ENCODE peak calls at places on chromosome 3, in nine cellular contexts. J is GM20000, V is GM12865, U is esophagus squamous epithelium, B is lower leg skin, W is psoas muscle, Y is fibroblast of mammary gland, T is brain microvascular endothelial cell, P is cardiac muscle cell. M is an unnamed sample.

GRCh38 chr3:16127257-16127656 is 47.2 kb upstream of the GALNT15 start:
- DNase-seq in J (no peak), Y (no peak), B (no peak), U (no peak), V (no peak), P (no peak), W (no peak), T (no peak), M (no peak)

GRCh38 chr3:177946965-177947364 is 589.3 kb upstream of the KCNMB2 start:
- DNase-seq in U (no peak), W (no peak), Y (peak), B (no peak), V (no peak), T (no peak), P (no peak), J (no peak), M (no peak)

GRCh38 chr3:69357196-69357595 is 28.7 kb downstream of the FRMD4B start:
- DNase-seq in T (no peak), U (no peak), J (no peak), W (no peak), B (no peak), V (no peak), Y (peak), P (no peak), M (no peak)

GRCh38 chr3:107241217-107241616 is 136.0 kb upstream of the CCDC54 start:
- DNase-seq in T (no peak), J (no peak), U (no peak), W (peak), Y (peak), V (peak), P (peak), B (peak), M (peak)

GRCh38 chr3:19937459-19938362 is 3.7 kb upstream of the EFHB start:
- DNase-seq in P (no peak), V (no peak), W (no peak), B (no peak), Y (no peak), J (no peak), T (peak), U (no peak), M (no peak)

GRCh38 chr3:108914774-108915641 is 38.7 kb downstream of the GUCA1C start:
- DNase-seq in V (peak), Y (peak), P (peak), B (peak), U (no peak), J (peak), W (no peak), T (peak), M (peak)

GRCh38 chr3:98954242-98954641 is 52.7 kb upstream of the DCBLD2 start:
- DNase-seq in Y (peak), V (no peak), W (no peak), B (no peak), P (no peak), J (no peak), U (no peak), T (no peak), M (no peak)

GRCh38 chr3:16504242-16504641 is 9.3 kb downstream of the RFTN1 start:
- DNase-seq in P (no peak), U (no peak), J (peak), V (peak), B (no peak), T (no peak), Y (peak), W (no peak), M (no peak)

GRCh38 chr3:17678116-17678741 is 64.2 kb downstream of the TBC1D5 start:
- DNase-seq in U (no peak), B (no peak), W (no peak), Y (peak), T (peak), P (no peak), V (no peak), J (peak), M (no peak)

GRCh38 chr3:31420311-31420710 is 112.4 kb upstream of the STT3B start:
- DNase-seq in V (no peak), Y (no peak), W (no peak), B (no peak), U (no peak), T (no peak), J (no peak), P (no peak), M (no peak)

GRCh38 chr3:168624892-168625291 is 529.2 kb upstream of the GOLIM4 start:
- DNase-seq in T (no peak), U (no peak), J (no peak), P (peak), W (no peak), B (no peak), Y (no peak), V (no peak), M (no peak)

GRCh38 chr3:37163262-37164020 is 10.9 kb downstream of the LRRFIP2 start:
- DNase-seq in W (no peak), J (no peak), T (peak), B (no peak), P (no peak), V (peak), Y (peak), U (no peak), M (no peak)

GRCh38 chr3:148903022-148903442 is 37.9 kb downstream of the CPA3 start:
- DNase-seq in J (no peak), V (no peak), Y (peak), U (no peak), T (no peak), W (no peak), P (no peak), B (no peak), M (no peak)

GRCh38 chr3:42515391-42515916 is 13.0 kb downstream of the VIPR1 start:
- DNase-seq in V (no peak), J (no peak), U (no peak), B (peak), P (no peak), W (no peak), T (no peak), Y (no peak), M (no peak)

GRCh38 chr3:126392246-126392645 is 2.5 kb upstream of the CFAP100 start:
- DNase-seq in Y (no peak), J (no peak), P (no peak), W (no peak), B (no peak), V (no peak), U (no peak), T (no peak), M (no peak)

GRCh38 chr3:103803787-103804186 is 1369.0 kb downstream of the ZPLD1 start:
- DNase-seq in B (no peak), J (no peak), P (no peak), U (no peak), W (no peak), Y (no peak), T (no peak), V (no peak), M (no peak)

GRCh38 chr3:107664614-107665013 is 141.9 kb downstream of the BBX start:
- DNase-seq in B (no peak), W (no peak), T (no peak), J (no peak), P (no peak), V (no peak), Y (no peak), U (no peak), M (no peak)

GRCh38 chr3:157559401-157559800 is 56.2 kb upstream of the VEPH1 start:
- DNase-seq in J (no peak), B (no peak), P (no peak), T (no peak), Y (peak), V (no peak), W (no peak), U (no peak), M (no peak)

GRCh38 chr3:137998121-137998520 is 11.8 kb upstream of the CLDN18 start:
- DNase-seq in T (no peak), Y (no peak), W (no peak), U (no peak), V (no peak), B (no peak), P (no peak), J (no peak), M (no peak)

GRCh38 chr3:100954990-100955389 is 38.2 kb downstream of the ABI3BP start:
- DNase-seq in P (no peak), V (no peak), U (no peak), J (no peak), B (peak), W (peak), Y (peak), T (peak), M (no peak)

GRCh38 chr3:158766364-158766763 is 34.1 kb upstream of the RARRES1 start:
- DNase-seq in V (no peak), P (no peak), Y (no peak), B (no peak), U (no peak), T (no peak), J (no peak), W (no peak), M (no peak)

GRCh38 chr3:112761062-112761638 is 85.5 kb downstream of the CD200R1L start:
- DNase-seq in T (peak), B (no peak), P (no peak), Y (peak), V (no peak), J (no peak), U (no peak), W (no peak), M (no peak)

GRCh38 chr3:58386966-58387365 is 46.7 kb downstream of the PDHB start:
- DNase-seq in W (no peak), P (peak), V (no peak), U (no peak), J (no peak), T (peak), B (peak), Y (peak), M (no peak)

GRCh38 chr3:68249265-68249664 is 594.9 kb upstream of the SUCLG2 start:
- DNase-seq in B (no peak), T (no peak), Y (no peak), W (no peak), U (no peak), J (no peak), V (peak), P (no peak), M (no peak)

GRCh38 chr3:72270072-72270611 is 485.2 kb upstream of the PROK2 start:
- DNase-seq in T (peak), J (peak), W (peak), Y (peak), B (peak), U (peak), P (peak), V (peak), M (no peak)

GRCh38 chr3:101954361-101954760 is 105.0 kb downstream of the NFKBIZ start:
- DNase-seq in J (no peak), V (no peak), B (no peak), W (no peak), U (no peak), Y (no peak), P (no peak), T (no peak), M (no peak)

GRCh38 chr3:117820900-117821299 is 1111.3 kb downstream of the TUSC7 start:
- DNase-seq in T (no peak), V (no peak), J (no peak), B (no peak), U (no peak), Y (peak), W (no peak), P (no peak), M (no peak)

GRCh38 chr3:111961461-111962269 is 17.2 kb upstream of the ABHD10 start:
- DNase-seq in T (no peak), V (no peak), Y (peak), U (no peak), B (no peak), P (peak), W (no peak), J (no peak), M (no peak)

GRCh38 chr3:85020828-85021227 is 62.0 kb downstream of the CADM2 start:
- DNase-seq in J (no peak), W (no peak), V (no peak), U (no peak), Y (no peak), P (no peak), B (no peak), T (no peak), M (no peak)

GRCh38 chr3:1019157-1019556 is 73.7 kb upstream of the CNTN6 start:
- DNase-seq in T (no peak), J (no peak), V (no peak), W (no peak), P (no peak), U (no peak), Y (no peak), B (no peak), M (no peak)

GRCh38 chr3:8186213-8186612 is 315.4 kb upstream of the LMCD1 start:
- DNase-seq in W (no peak), B (no peak), U (no peak), V (no peak), J (no peak), P (no peak), T (no peak), Y (no peak), M (no peak)

GRCh38 chr3:21839181-21839580 is 88.2 kb upstream of the ZNF385D start:
- DNase-seq in Y (peak), U (no peak), V (no peak), T (no peak), B (no peak), W (no peak), J (no peak), P (no peak), M (no peak)

GRCh38 chr3:21835266-21835665 is 84.3 kb upstream of the ZNF385D start:
- DNase-seq in U (no peak), J (no peak), T (no peak), V (no peak), B (no peak), W (no peak), P (no peak), Y (peak), M (no peak)

DNA sequence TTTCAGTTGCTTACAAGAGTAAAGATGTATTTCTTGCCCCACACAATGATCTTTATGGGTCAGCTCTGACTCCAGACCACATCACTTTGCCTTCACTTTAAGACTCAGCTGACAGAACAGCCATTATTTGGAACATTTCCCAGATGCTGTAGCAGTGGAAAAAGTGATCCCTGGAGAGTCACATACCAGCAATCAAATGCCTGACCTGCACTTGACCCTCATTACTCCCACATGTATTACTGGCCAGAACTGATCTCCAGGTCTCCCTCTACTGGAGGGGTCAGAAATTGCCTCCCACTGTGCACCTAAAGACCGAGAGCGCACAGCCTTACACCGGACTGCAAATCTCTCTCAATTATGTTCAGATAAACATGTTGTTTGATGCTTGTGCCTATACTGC is 88.6 kb upstream of the ZNF385D start:
- DNase-seq in V (peak), T (peak), U (no peak), P (peak), W (no peak), B (no peak), J (no peak), Y (peak), M (peak)
- TF ChIP-seq CTCF in V (peak), T (peak), U (no peak), P (peak), W (peak), B (no peak), J (no peak), Y (peak), M (peak)

GRCh38 chr3:151426337-151426648 is 34.6 kb downstream of the IGSF10 start:
- DNase-seq in W (no peak), J (peak), T (no peak), B (no peak), Y (no peak), P (no peak), V (peak), U (no peak), M (no peak)
- TF ChIP-seq CTCF in W (no peak), J (no peak), T (peak), B (no peak), Y (no peak), P (peak), V (peak), U (no peak), M (no peak)

GRCh38 chr3:189786479-189787064 is 155.4 kb downstream of the TP63 start:
- DNase-seq in J (no peak), W (no peak), V (no peak), B (no peak), Y (no peak), P (no peak), T (no peak), U (no peak), M (no peak)
- TF ChIP-seq CTCF in J (no peak), W (no peak), V (no peak), B (no peak), Y (peak), P (peak), T (no peak), U (no peak), M (peak)

DNA sequence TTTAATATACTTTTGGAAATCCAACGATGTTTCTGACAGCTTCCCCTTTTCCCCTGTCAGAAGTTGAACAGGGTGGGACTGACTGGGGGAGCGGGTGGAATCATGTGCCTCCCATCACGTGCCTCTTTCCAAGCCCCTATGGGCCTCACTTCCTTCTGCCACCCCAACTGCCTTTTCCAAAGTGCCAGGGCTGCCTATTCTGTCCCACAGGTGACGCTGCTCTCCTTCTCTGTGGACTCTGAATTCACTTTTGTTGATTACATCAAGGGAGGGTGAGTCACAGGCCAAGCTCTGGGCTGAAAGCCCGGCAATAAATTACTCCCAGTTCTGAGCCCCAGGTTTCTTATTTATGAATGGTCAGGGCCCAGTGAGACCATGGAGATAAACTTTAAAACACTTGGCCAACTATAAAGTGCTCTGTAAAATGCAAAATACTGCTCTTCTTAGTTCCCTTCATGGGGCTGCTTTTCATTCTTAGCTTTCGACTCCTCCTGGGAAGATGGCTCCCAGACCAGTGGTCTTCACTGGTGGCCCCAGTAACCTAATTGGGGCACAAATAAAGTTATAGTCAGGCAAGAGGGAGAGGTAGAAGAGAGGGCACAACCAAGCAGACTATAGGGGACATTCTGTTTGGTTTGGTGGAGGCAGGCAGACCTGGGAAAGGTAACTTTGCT is 12.3 kb downstream of the CPNE9 start:
- DNase-seq in U (no peak), T (peak), W (peak), B (peak), P (no peak), V (no peak), J (no peak), Y (peak), M (no peak)
- TF ChIP-seq CTCF in U (peak), T (peak), W (peak), B (no peak), P (peak), V (peak), J (no peak), Y (peak), M (no peak)

GRCh38 chr3:179653106-179653776 is 401 bp downstream of the USP13 start:
- DNase-seq in V (peak), W (peak), T (peak), J (peak), Y (peak), P (peak), U (no peak), B (peak), M (peak)
- TF ChIP-seq CTCF in V (no peak), W (no peak), T (no peak), J (no peak), Y (no peak), P (no peak), U (no peak), B (no peak), M (no peak)

DNA sequence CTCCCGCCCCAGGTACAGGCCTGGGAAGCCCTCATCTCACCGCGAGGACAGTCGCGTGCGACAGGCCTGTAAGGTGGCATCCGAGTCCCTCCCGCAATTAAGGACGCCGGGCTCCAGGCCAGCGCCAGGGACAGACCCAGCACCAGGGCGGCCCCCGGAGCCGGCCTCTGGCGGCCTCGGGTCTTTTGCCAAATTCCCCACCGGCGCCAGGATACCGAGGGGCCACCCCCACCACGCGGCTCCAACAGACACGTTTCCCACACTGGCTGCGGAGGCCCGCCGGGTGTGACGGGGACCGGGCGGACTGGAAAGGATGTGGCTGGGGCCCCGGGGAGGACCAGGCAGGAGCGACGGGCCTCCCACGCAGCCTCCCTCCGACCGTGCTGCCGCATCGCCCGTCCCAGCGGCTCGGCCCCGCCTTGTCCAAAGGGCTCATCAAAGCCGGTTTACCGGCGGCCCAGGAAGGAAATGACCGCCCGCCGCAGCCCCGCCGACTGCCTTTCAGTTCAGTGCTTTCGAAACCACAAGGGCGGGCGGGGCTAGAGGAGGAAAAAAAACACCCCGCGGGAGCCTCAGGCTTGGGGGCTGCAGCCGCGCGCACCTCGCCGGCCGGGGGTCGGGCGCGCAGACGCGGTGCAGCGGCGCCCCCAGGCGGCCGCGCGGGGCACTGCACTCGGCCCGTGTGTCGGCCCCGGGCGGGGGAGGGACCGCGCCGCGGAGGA is 11.2 kb downstream of the XXYLT1 start:
- DNase-seq in P (peak), Y (peak), J (peak), T (peak), W (peak), V (peak), U (peak), B (peak), M (peak)
- TF ChIP-seq CTCF in P (peak), Y (no peak), J (peak), T (peak), W (peak), V (peak), U (no peak), B (no peak), M (no peak)

GRCh38 chr3:127820221-127820870 is 2.0 kb downstream of the MGLL start:
- DNase-seq in Y (peak), B (no peak), J (peak), U (no peak), T (no peak), P (no peak), W (peak), V (peak), M (no peak)
- TF ChIP-seq CTCF in Y (peak), B (no peak), J (no peak), U (no peak), T (peak), P (peak), W (no peak), V (peak), M (no peak)

DNA sequence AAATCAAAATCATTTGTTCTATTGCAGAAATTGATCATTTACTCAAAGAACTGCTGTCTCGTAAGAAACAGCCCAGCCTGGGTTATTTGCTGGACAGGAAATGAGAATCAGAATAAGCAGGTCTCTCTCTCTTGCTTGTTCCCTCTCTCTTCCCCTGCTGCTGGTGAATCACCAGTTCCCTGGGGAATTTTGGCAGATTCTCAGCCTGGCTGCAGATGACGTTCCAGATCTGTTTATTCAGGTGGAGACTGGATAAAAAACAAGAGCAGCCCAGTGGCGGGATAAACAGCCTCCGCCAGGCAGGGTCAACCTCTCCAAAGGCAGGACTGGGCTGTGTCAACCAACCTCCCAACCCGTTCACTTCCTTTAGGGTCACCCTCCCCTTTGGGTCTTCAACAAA is 72.1 kb downstream of the LRIG1 start:
- DNase-seq in J (no peak), P (no peak), U (no peak), B (peak), W (peak), T (peak), Y (peak), V (peak), M (peak)
- TF ChIP-seq CTCF in J (no peak), P (no peak), U (no peak), B (no peak), W (no peak), T (no peak), Y (no peak), V (no peak), M (no peak)